ENCODE peak calls at places on chromosomes 1 and 21, in four cellular contexts. R is iPS-NIHi11, H is HEK293T, F is stomach. B is an unnamed sample.

GRCh38 chr21:37047079-37047478 is 25.8 kb downstream of the PIGP start:
- DNase-seq in R (no peak), F (peak), H (no peak), B (no peak)

GRCh38 chr1:236303675-236304074 is 21.9 kb upstream of the ERO1B start:
- DNase-seq in R (no peak), F (no peak), H (no peak), B (no peak)

GRCh38 chr1:160997323-160998038 is 23.5 kb downstream of the F11R start:
- DNase-seq in F (peak), H (peak), R (peak), B (peak)

GRCh38 chr1:206029484-206029883 is 5.8 kb upstream of the CTSE start:
- DNase-seq in F (no peak), R (no peak), H (no peak), B (no peak)

GRCh38 chr1:230703679-230704385 is 10.1 kb downstream of the AGT start:
- DNase-seq in R (no peak), H (no peak), F (no peak), B (no peak)

GRCh38 chr1:42925132-42925769 is 33.4 kb downstream of the SLC2A1 start:
- DNase-seq in R (no peak), H (no peak), F (no peak), B (no peak)

GRCh38 chr1:187942986-187943385 is 1114.2 kb downstream of the PLA2G4A start:
- DNase-seq in R (no peak), H (no peak), F (no peak), B (no peak)

GRCh38 chr1:85374160-85374559 is 90.8 kb downstream of the DDAH1 start:
- DNase-seq in F (no peak), R (no peak), H (no peak), B (no peak)

GRCh38 chr1:53254011-53254640 is 15.8 kb upstream of the MAGOH start:
- DNase-seq in H (no peak), R (no peak), F (no peak), B (no peak)